ENCODE peak calls at places on chromosome 6, in five cellular contexts. M is psoas muscle, R is PC-9, O is left lung, I is Peyer's patch. P is an unnamed sample. For H3K9me3 and H3K36me3, the result is how much of the 10 kb centered on the place peaks cover.

GRCh38 chr6:87909849-87910248 is 137.8 kb upstream of the SPACA1 start:
- DNase-seq in I (no peak), O (no peak), M (no peak), R (no peak), P (no peak)

GRCh38 chr6:3987072-3987471 is 91.9 kb downstream of the FAM217A start:
- DNase-seq in M (no peak), R (no peak), O (no peak), I (no peak), P (no peak)

GRCh38 chr6:50305660-50306059 is 255.9 kb upstream of the DEFB112 start:
- DNase-seq in O (no peak), I (no peak), M (no peak), R (no peak), P (no peak)

GRCh38 chr6:135909737-135910387 is 58.4 kb downstream of the PDE7B start:
- DNase-seq in R (peak), I (peak), M (no peak), O (no peak), P (no peak)

GRCh38 chr6:6900566-6901204 is 207.1 kb upstream of the RREB1 start:
- DNase-seq in R (no peak), O (no peak), I (peak), M (no peak), P (no peak)

GRCh38 chr6:137237413-137238170 is 18.4 kb upstream of the IFNGR1 start:
- DNase-seq in O (no peak), I (no peak), R (peak), M (no peak), P (no peak)

GRCh38 chr6:3310051-3310448 is 51.3 kb downstream of the PSMG4 start:
- DNase-seq in R (no peak), M (no peak), O (no peak), I (no peak), P (no peak)

GRCh38 chr6:2589171-2589661 is 161.5 kb downstream of the MYLK4 start:
- DNase-seq in M (no peak), I (no peak), R (peak), O (no peak), P (no peak)

GRCh38 chr6:140252099-140252498 is 877.7 kb upstream of the CITED2 start:
- DNase-seq in M (no peak), O (no peak), R (no peak), I (no peak), P (no peak)

GRCh38 chr6:137519629-137520176 is 25.5 kb upstream of the OLIG3 start:
- DNase-seq in R (no peak), M (no peak), I (no peak), O (no peak), P (no peak)

GRCh38 chr6:154737424-154737823 is 4.2 kb downstream of the SCAF8 start:
- DNase-seq in M (no peak), R (no peak), O (no peak), I (no peak), P (no peak)

GRCh38 chr6:34144581-34145160 is 1.2 kb downstream of the GRM4 start:
- DNase-seq in O (no peak), R (no peak), M (no peak), I (no peak), P (no peak)

GRCh38 chr6:160337301-160337700 is 10.9 kb upstream of the SLC22A3 start:
- DNase-seq in I (no peak), R (peak), O (no peak), M (no peak), P (no peak)

GRCh38 chr6:134035823-134036296 is 16.6 kb downstream of the SLC2A12 start:
- DNase-seq in M (no peak), R (peak), O (no peak), I (no peak), P (no peak)

GRCh38 chr6:14762077-14762476 is 483.8 kb upstream of the JARID2 start:
- DNase-seq in R (no peak), O (no peak), M (no peak), I (peak), P (no peak)

GRCh38 chr6:53527249-53527765 is 17.6 kb downstream of the GCLC start:
- DNase-seq in O (no peak), I (no peak), M (no peak), R (no peak), P (no peak)

GRCh38 chr6:4644962-4645361 is 131.2 kb upstream of the CDYL start:
- DNase-seq in O (no peak), R (peak), M (no peak), I (no peak), P (no peak)

GRCh38 chr6:145887969-145888368 is 73.4 kb upstream of the FBXO30 start:
- DNase-seq in M (no peak), R (no peak), I (no peak), O (no peak), P (no peak)

GRCh38 chr6:90131614-90132423 is 164.8 kb downstream of the BACH2 start:
- DNase-seq in M (peak), O (peak), I (no peak), R (no peak), P (peak)

GRCh38 chr6:121171879-121172278 is 162.4 kb downstream of the TBC1D32 start:
- DNase-seq in R (no peak), I (no peak), O (no peak), M (no peak), P (no peak)

GRCh38 chr6:87029711-87030314 is 65.1 kb downstream of the CGA start:
- DNase-seq in M (no peak), R (no peak), I (no peak), O (no peak), P (no peak)

GRCh38 chr6:110493253-110493800 is 16.9 kb upstream of the SLC22A16 start:
- DNase-seq in O (no peak), R (no peak), M (no peak), I (no peak), P (no peak)

GRCh38 chr6:17431581-17431980 is 38.2 kb downstream of the CAP2 start:
- DNase-seq in M (no peak), O (no peak), R (no peak), I (no peak), P (no peak)

DNA sequence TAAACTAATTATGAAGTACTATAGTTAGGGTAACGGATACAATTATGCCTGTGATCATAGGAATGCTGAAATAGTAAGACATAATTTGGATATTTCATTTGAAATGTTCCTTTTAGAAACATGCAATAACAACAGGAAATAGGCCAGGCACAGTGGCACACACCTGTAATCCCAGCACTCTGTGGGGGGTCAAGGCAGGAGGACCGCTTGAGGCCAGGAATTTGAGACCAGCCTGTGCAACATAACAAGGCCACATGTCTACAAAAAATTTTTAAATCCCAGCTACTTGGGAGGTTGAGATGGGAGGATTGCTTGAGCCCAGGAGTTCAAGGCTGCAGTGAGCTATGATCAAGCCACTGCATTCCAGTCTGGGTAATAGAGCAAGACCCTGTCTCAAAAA is 25.7 kb upstream of the MYO6 start:
- DNase-seq in I (no peak), M (no peak), O (no peak), R (no peak), P (no peak)
- H3K9me3 ChIP-seq in I (under half), M (under half), O (under half), R (under half), P (under half)

DNA sequence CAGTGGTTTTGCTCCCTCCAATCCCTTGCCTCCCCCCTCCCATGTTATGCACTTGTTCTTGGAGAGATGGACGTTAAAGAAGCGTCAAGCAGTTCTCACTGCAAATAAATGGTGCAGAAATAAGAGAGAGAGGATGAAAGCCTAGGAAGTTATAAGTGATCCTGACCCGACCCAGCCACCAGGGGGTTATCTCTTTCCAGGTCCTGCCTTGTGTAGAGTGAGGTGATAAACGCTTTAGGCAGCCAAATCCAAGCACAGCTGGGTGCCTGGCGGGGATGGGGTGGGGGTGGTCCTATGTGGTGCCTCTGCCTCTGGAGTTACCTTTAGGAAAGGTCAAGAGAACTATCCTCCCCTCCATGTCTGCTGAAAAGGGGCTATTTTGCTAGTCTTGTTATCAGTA is 9.1 kb upstream of the TFAP2A start:
- DNase-seq in M (no peak), R (no peak), O (no peak), I (no peak), P (no peak)
- H3K4me3 ChIP-seq in M (no peak), R (no peak), O (no peak), I (no peak), P (no peak)

GRCh38 chr6:71364910-71365542 is 76.4 kb downstream of the OGFRL1 start:
- DNase-seq in I (no peak), R (no peak), O (no peak), M (no peak), P (no peak)

GRCh38 chr6:71368284-71368683 is 79.7 kb downstream of the OGFRL1 start:
- DNase-seq in O (no peak), I (no peak), R (no peak), M (no peak), P (no peak)

GRCh38 chr6:71367763-71368162 is 79.2 kb downstream of the OGFRL1 start:
- DNase-seq in I (no peak), M (no peak), O (no peak), R (no peak), P (no peak)
- H3K36me3 ChIP-seq in I (under half), M (under half), O (under half), R (under half), P (under half)

GRCh38 chr6:167577891-167578361 is 248.8 kb upstream of the AFDN start:
- DNase-seq in M (no peak), R (no peak), I (no peak), O (no peak), P (no peak)
- H3K9me3 ChIP-seq in M (under half), R (under half), I (under half), O (under half), P (under half)

DNA sequence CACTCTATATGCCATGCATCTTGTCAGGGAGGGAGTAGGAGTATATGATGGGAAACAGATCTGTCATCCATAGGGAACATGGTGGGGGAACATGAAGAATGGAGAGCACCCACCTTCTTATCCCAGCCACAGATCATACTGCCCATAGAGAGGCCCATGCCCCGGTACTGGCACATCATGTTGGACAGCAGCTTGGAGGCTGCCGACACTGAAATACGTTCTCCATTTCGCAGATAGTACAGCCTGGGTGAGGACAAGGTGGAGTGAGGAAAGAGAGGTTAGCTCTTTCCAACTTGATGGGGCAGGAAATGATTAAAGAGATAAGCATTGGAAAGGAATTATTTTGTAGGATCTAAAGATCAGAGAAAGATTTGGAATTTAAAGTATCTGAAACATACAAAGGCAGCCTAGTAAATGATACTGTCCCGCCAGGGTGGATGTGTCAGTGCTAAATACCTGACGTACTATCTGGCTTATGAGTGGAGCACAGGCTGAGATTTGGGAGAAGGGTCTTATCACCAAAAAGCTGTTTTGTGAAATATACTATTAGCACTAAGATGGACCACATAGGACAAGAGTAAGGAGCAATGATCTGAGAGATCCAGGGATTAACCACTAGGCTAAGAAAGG is 1.7 kb downstream of the PSMB8 start:
- DNase-seq in O (no peak), I (no peak), R (no peak), M (no peak), P (no peak)
- H3K4me3 ChIP-seq in O (no peak), I (peak), R (no peak), M (no peak), P (peak)

GRCh38 chr6:158766621-158767435 is 52.3 kb downstream of the EZR start:
- DNase-seq in M (no peak), O (no peak), R (no peak), I (no peak), P (no peak)

GRCh38 chr6:158764188-158764849 is 54.8 kb downstream of the EZR start:
- DNase-seq in M (no peak), R (peak), I (peak), O (no peak), P (no peak)

GRCh38 chr6:158763440-158764187 is 55.6 kb downstream of the EZR start:
- DNase-seq in R (peak), M (no peak), O (no peak), I (no peak), P (no peak)

GRCh38 chr6:158764941-158765340 is 54.2 kb downstream of the EZR start:
- DNase-seq in I (peak), R (peak), O (no peak), M (no peak), P (no peak)

GRCh38 chr6:158765509-158766068 is 53.6 kb downstream of the EZR start:
- DNase-seq in R (peak), M (no peak), O (no peak), I (peak), P (no peak)
- H3K36me3 ChIP-seq in R (half or more), M (half or more), O (under half), I (under half), P (under half)

GRCh38 chr6:66926060-66926459 is 1219.0 kb upstream of the EYS start:
- DNase-seq in O (no peak), R (no peak), I (no peak), M (no peak), P (no peak)
- H3K9me3 ChIP-seq in O (half or more), R (under half), I (under half), M (under half), P (under half)